ENCODE peak calls at places on chromosomes 5 and 9, in nine cellular contexts. One of them, this sample, is unnamed.

GRCh38 chr5:140246378-140247122 is 56.4 kb downstream of the PFDN1 start:
- DNase-seq in A549: no peak
- DNase-seq in adrenal gland: peak; percentile 84
- DNase-seq in esophagus squamous epithelium: no peak
- DNase-seq in heart left ventricle: peak; percentile 62
- DNase-seq in HepG2: no peak
- DNase-seq in tibial nerve: no peak
- DNase-seq in stomach: no peak
- DNase-seq in ovary: peak; percentile 55
- DNase-seq in this sample: no peak

GRCh38 chr9:117777823-117778222 is 73.6 kb downstream of the TLR4 start:
- DNase-seq in A549: no peak
- DNase-seq in adrenal gland: no peak
- DNase-seq in esophagus squamous epithelium: no peak
- DNase-seq in heart left ventricle: no peak
- DNase-seq in HepG2: no peak
- DNase-seq in tibial nerve: no peak
- DNase-seq in stomach: no peak
- DNase-seq in ovary: no peak
- DNase-seq in this sample: no peak

GRCh38 chr9:105466898-105467455 is 19.1 kb downstream of the FSD1L start:
- DNase-seq in A549: no peak
- DNase-seq in adrenal gland: no peak
- DNase-seq in esophagus squamous epithelium: no peak
- DNase-seq in heart left ventricle: no peak
- DNase-seq in HepG2: no peak
- DNase-seq in tibial nerve: no peak
- DNase-seq in stomach: no peak
- DNase-seq in ovary: no peak
- DNase-seq in this sample: no peak

GRCh38 chr9:32395483-32396216 is 11.2 kb downstream of the ACO1 start:
- DNase-seq in A549: peak; percentile 31
- DNase-seq in adrenal gland: peak; percentile 70
- DNase-seq in esophagus squamous epithelium: no peak
- DNase-seq in heart left ventricle: peak; percentile 39
- DNase-seq in HepG2: no peak
- DNase-seq in tibial nerve: peak; percentile 51
- DNase-seq in stomach: no peak
- DNase-seq in ovary: peak; percentile 35
- DNase-seq in this sample: peak; percentile 33

GRCh38 chr5:15719784-15720183 is 219.8 kb downstream of the FBXL7 start:
- DNase-seq in A549: no peak
- DNase-seq in adrenal gland: no peak
- DNase-seq in esophagus squamous epithelium: no peak
- DNase-seq in heart left ventricle: no peak
- DNase-seq in HepG2: no peak
- DNase-seq in tibial nerve: no peak
- DNase-seq in stomach: no peak
- DNase-seq in ovary: no peak
- DNase-seq in this sample: no peak

GRCh38 chr9:95644377-95644776 is 127.6 kb upstream of the PTCH1 start:
- DNase-seq in A549: no peak
- DNase-seq in adrenal gland: no peak
- DNase-seq in esophagus squamous epithelium: no peak
- DNase-seq in heart left ventricle: no peak
- DNase-seq in HepG2: no peak
- DNase-seq in tibial nerve: no peak
- DNase-seq in stomach: no peak
- DNase-seq in ovary: no peak
- DNase-seq in this sample: no peak

GRCh38 chr9:124045076-124045829 is 33.7 kb downstream of the LHX2 start:
- DNase-seq in A549: no peak
- DNase-seq in adrenal gland: peak; percentile 78
- DNase-seq in esophagus squamous epithelium: no peak
- DNase-seq in heart left ventricle: peak; percentile 76
- DNase-seq in HepG2: no peak
- DNase-seq in tibial nerve: no peak
- DNase-seq in stomach: peak; percentile 51
- DNase-seq in ovary: peak; percentile 49
- DNase-seq in this sample: peak; percentile 33

GRCh38 chr5:12095808-12096281 is 191.6 kb upstream of the CTNND2 start:
- DNase-seq in A549: no peak
- DNase-seq in adrenal gland: no peak
- DNase-seq in esophagus squamous epithelium: no peak
- DNase-seq in heart left ventricle: no peak
- DNase-seq in HepG2: no peak
- DNase-seq in tibial nerve: no peak
- DNase-seq in stomach: no peak
- DNase-seq in ovary: no peak
- DNase-seq in this sample: no peak

GRCh38 chr5:152309926-152310450 is 95.1 kb downstream of the NMUR2 start:
- DNase-seq in A549: no peak
- DNase-seq in adrenal gland: no peak
- DNase-seq in esophagus squamous epithelium: no peak
- DNase-seq in heart left ventricle: no peak
- DNase-seq in HepG2: no peak
- DNase-seq in tibial nerve: no peak
- DNase-seq in stomach: no peak
- DNase-seq in ovary: no peak
- DNase-seq in this sample: no peak

DNA sequence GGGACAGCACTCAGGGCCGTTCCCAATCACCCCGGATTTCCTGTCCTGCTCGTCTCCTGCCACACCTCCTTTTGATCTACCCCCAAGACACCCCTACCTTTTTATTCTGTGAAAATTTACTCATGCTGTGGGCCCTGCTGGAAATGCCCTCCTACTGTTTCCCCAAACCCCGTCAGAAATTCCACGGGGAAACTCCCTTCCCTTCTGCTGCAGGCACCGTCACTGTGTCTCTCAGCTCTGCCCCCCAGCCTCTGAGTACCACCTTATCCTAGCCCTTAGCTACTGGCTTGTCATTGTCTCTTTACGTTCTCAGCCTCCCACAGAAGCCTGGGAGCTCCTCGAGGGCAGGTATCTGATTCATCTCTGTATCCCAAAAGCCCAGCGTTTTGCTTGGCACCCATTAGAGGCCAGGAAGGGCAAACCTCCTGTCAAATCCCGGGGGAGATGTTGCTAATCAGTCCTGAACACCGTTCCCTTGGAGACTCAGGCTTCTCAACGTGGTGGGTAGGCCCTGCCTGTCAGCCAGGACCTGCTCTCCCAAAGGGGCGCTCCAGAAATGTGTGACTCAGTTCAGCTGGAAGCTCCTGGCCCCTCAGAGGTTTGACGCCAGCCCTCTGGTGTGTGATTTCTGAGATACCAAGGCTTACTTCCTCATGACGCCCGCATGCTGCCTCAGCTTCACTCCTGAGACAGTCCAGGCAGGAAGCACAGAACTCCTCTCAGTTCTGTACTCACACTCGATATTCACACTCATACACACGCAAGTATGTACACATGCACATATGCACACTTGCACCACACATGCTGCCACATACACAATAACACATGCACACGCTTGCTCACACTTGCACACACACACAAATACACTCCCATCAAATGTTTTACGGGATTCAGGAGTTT is 50.7 kb upstream of the GRHPR start:
- DNase-seq in A549: no peak
- DNase-seq in adrenal gland: no peak
- DNase-seq in esophagus squamous epithelium: no peak
- DNase-seq in heart left ventricle: no peak
- DNase-seq in HepG2: no peak
- DNase-seq in tibial nerve: no peak
- DNase-seq in stomach: no peak
- DNase-seq in ovary: no peak
- DNase-seq in this sample: no peak
- TF ChIP-seq POLR2A in A549: no peak
- TF ChIP-seq POLR2A in adrenal gland: no peak
- TF ChIP-seq POLR2A in esophagus squamous epithelium: no peak
- TF ChIP-seq POLR2A in heart left ventricle: no peak
- TF ChIP-seq POLR2A in HepG2: no peak
- TF ChIP-seq POLR2A in tibial nerve: no peak
- TF ChIP-seq POLR2A in stomach: no peak
- TF ChIP-seq POLR2A in ovary: no peak
- TF ChIP-seq POLR2A in this sample: no peak

GRCh38 chr5:127648997-127649550 is at the start of gene CTXN3:
- DNase-seq in A549: no peak
- DNase-seq in adrenal gland: no peak
- DNase-seq in esophagus squamous epithelium: no peak
- DNase-seq in heart left ventricle: no peak
- DNase-seq in HepG2: no peak
- DNase-seq in tibial nerve: no peak
- DNase-seq in stomach: no peak
- DNase-seq in ovary: no peak
- DNase-seq in this sample: no peak
- H3K4me3 ChIP-seq in A549: no peak within 1 kb of the TSS
- H3K4me3 ChIP-seq in adrenal gland: no peak within 1 kb of the TSS
- H3K4me3 ChIP-seq in esophagus squamous epithelium: no peak within 1 kb of the TSS
- H3K4me3 ChIP-seq in heart left ventricle: no peak within 1 kb of the TSS
- H3K4me3 ChIP-seq in HepG2: no peak within 1 kb of the TSS
- H3K4me3 ChIP-seq in tibial nerve: no peak within 1 kb of the TSS
- H3K4me3 ChIP-seq in stomach: no peak within 1 kb of the TSS
- H3K4me3 ChIP-seq in ovary: no peak within 1 kb of the TSS
- H3K4me3 ChIP-seq in this sample: no peak within 1 kb of the TSS

GRCh38 chr9:91421987-91422765 is 1.5 kb downstream of the NFIL3 start:
- DNase-seq in A549: no peak
- DNase-seq in adrenal gland: peak; percentile 55
- DNase-seq in esophagus squamous epithelium: no peak
- DNase-seq in heart left ventricle: peak; percentile 46
- DNase-seq in HepG2: peak; percentile 40
- DNase-seq in tibial nerve: no peak
- DNase-seq in stomach: no peak
- DNase-seq in ovary: peak; percentile 40
- DNase-seq in this sample: peak; percentile 16

GRCh38 chr9:91423785-91424402 is at the start of gene NFIL3:
- DNase-seq in A549: peak; percentile 69
- DNase-seq in adrenal gland: peak; percentile 86
- DNase-seq in esophagus squamous epithelium: peak; percentile 26
- DNase-seq in heart left ventricle: peak; percentile 88
- DNase-seq in HepG2: peak; percentile 58
- DNase-seq in tibial nerve: peak; percentile 74
- DNase-seq in stomach: peak; percentile 87
- DNase-seq in ovary: peak; percentile 80
- DNase-seq in this sample: peak; percentile 64

GRCh38 chr9:91421022-91421765 is 2.4 kb downstream of the NFIL3 start:
- DNase-seq in A549: no peak
- DNase-seq in adrenal gland: peak; percentile 49
- DNase-seq in esophagus squamous epithelium: no peak
- DNase-seq in heart left ventricle: peak; percentile 39
- DNase-seq in HepG2: peak; percentile 36
- DNase-seq in tibial nerve: no peak
- DNase-seq in stomach: no peak
- DNase-seq in ovary: peak; percentile 45
- DNase-seq in this sample: peak; percentile 17

GRCh38 chr9:91424403-91425176 is 958 bp upstream of the NFIL3 start:
- DNase-seq in A549: peak; percentile 62
- DNase-seq in adrenal gland: peak; percentile 91
- DNase-seq in esophagus squamous epithelium: no peak
- DNase-seq in heart left ventricle: peak; percentile 86
- DNase-seq in HepG2: peak; percentile 48
- DNase-seq in tibial nerve: peak; percentile 90
- DNase-seq in stomach: peak; percentile 80
- DNase-seq in ovary: peak; percentile 91
- DNase-seq in this sample: peak; percentile 88

GRCh38 chr9:91422832-91423711 is 560 bp downstream of the NFIL3 start:
- DNase-seq in A549: peak; percentile 71
- DNase-seq in adrenal gland: peak; percentile 79
- DNase-seq in esophagus squamous epithelium: no peak
- DNase-seq in heart left ventricle: peak; percentile 64
- DNase-seq in HepG2: peak; percentile 44
- DNase-seq in tibial nerve: peak; percentile 68
- DNase-seq in stomach: peak; percentile 63
- DNase-seq in ovary: peak; percentile 72
- DNase-seq in this sample: peak; percentile 94
- TF ChIP-seq CTCF in A549: peak; percentile 18
- TF ChIP-seq CTCF in adrenal gland: peak; percentile 36
- TF ChIP-seq CTCF in esophagus squamous epithelium: no peak
- TF ChIP-seq CTCF in heart left ventricle: peak; percentile 5
- TF ChIP-seq CTCF in HepG2: no peak
- TF ChIP-seq CTCF in tibial nerve: peak; percentile 25
- TF ChIP-seq CTCF in stomach: peak; percentile 24
- TF ChIP-seq CTCF in ovary: no peak
- TF ChIP-seq CTCF in this sample: no peak

GRCh38 chr5:132294728-132295504 is 722 bp downstream of the SLC22A4 start:
- DNase-seq in A549: peak; percentile 79
- DNase-seq in adrenal gland: peak; percentile 89
- DNase-seq in esophagus squamous epithelium: peak; percentile 15
- DNase-seq in heart left ventricle: peak; percentile 61
- DNase-seq in HepG2: no peak
- DNase-seq in tibial nerve: no peak
- DNase-seq in stomach: peak; percentile 55
- DNase-seq in ovary: peak; percentile 36
- DNase-seq in this sample: peak; percentile 91

GRCh38 chr5:132295505-132296411 is 1.6 kb downstream of the SLC22A4 start:
- DNase-seq in A549: no peak
- DNase-seq in adrenal gland: no peak
- DNase-seq in esophagus squamous epithelium: no peak
- DNase-seq in heart left ventricle: no peak
- DNase-seq in HepG2: no peak
- DNase-seq in tibial nerve: no peak
- DNase-seq in stomach: no peak
- DNase-seq in ovary: no peak
- DNase-seq in this sample: peak; percentile 65

GRCh38 chr5:132293066-132293991 is 865 bp upstream of the SLC22A4 start:
- DNase-seq in A549: peak; percentile 91
- DNase-seq in adrenal gland: peak; percentile 93
- DNase-seq in esophagus squamous epithelium: no peak
- DNase-seq in heart left ventricle: peak; percentile 91
- DNase-seq in HepG2: peak; percentile 82
- DNase-seq in tibial nerve: peak; percentile 70
- DNase-seq in stomach: peak; percentile 73
- DNase-seq in ovary: peak; percentile 98
- DNase-seq in this sample: peak; percentile 73

GRCh38 chr5:132296412-132297001 is 2.3 kb downstream of the SLC22A4 start:
- DNase-seq in A549: no peak
- DNase-seq in adrenal gland: no peak
- DNase-seq in esophagus squamous epithelium: no peak
- DNase-seq in heart left ventricle: no peak
- DNase-seq in HepG2: no peak
- DNase-seq in tibial nerve: no peak
- DNase-seq in stomach: no peak
- DNase-seq in ovary: no peak
- DNase-seq in this sample: no peak

DNA sequence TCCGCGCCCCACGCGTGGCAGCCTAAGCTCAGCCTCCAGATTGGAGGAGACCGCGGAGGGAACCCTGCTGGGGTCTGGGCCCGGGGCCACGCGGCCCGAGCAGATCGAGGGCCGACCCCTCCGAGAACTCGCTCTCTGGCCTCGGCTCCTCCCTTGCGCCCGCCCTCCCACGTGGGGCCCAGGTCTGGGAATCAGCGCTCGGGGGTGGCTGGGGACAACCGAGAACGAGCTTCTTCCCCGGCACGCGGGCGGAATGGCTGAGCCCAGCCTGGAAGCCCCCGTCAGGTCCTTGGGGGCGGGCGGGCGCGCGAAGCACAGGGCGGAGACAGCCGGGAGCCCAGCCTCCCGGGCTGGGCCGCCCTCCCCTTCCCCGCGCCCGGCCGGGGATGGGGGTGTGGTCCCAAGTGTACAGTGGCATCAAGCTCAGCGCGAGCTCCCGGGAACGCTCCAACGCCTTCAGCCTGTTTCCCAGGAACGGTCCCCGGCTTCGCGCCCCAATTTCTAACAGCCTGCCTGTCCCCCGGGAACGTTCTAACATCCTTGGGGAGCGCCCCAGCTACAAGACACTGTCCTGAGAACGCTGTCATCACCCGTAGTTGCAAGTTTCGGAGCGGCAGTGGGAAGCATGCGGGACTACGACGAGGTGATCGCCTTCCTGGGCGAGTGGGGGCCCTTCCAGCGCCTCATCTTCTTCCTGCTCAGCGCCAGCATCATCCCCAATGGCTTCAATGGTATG is at the start of gene SLC22A4:
- DNase-seq in A549: peak; percentile 97
- DNase-seq in adrenal gland: peak; percentile 94
- DNase-seq in esophagus squamous epithelium: peak; percentile 49
- DNase-seq in heart left ventricle: peak; percentile 91
- DNase-seq in HepG2: peak; percentile 87
- DNase-seq in tibial nerve: peak; percentile 77
- DNase-seq in stomach: peak; percentile 80
- DNase-seq in ovary: peak; percentile 95
- DNase-seq in this sample: peak; percentile 98
- TF ChIP-seq POLR2A in A549: peak; percentile 52
- TF ChIP-seq POLR2A in adrenal gland: peak; percentile 79
- TF ChIP-seq POLR2A in esophagus squamous epithelium: no peak
- TF ChIP-seq POLR2A in heart left ventricle: peak; percentile 77
- TF ChIP-seq POLR2A in HepG2: peak; percentile 57
- TF ChIP-seq POLR2A in tibial nerve: peak; percentile 61
- TF ChIP-seq POLR2A in stomach: no peak
- TF ChIP-seq POLR2A in ovary: peak; percentile 95
- TF ChIP-seq POLR2A in this sample: no peak